ENCODE peak calls at places on chromosomes 1 and 21, in six cellular contexts. B, X, T, E, D and L are unnamed samples.
A peak's percentile ranks its signal among the peaks of the same experiment; 100 is the strongest.

GRCh38 chr1:30106125-30106524 is 617.3 kb downstream of the MATN1 start:
- DNase-seq in B (no peak), X (peak; percentile 72), T (no peak), E (peak; percentile 10), D (no peak), L (peak; percentile 21)

GRCh38 chr1:119480175-119480574 is 26.8 kb upstream of the HSD3B1 start:
- DNase-seq in B (no peak), X (no peak), T (no peak), E (no peak), D (no peak), L (no peak)

GRCh38 chr21:26717146-26717739 is 128.0 kb downstream of the ADAMTS1 start:
- DNase-seq in B (no peak), X (no peak), T (no peak), E (peak; percentile 12), D (no peak), L (peak; percentile 41)

GRCh38 chr1:11196945-11197344 is 7.8 kb downstream of the ANGPTL7 start:
- DNase-seq in B (no peak), X (no peak), T (no peak), E (no peak), D (no peak), L (no peak)

GRCh38 chr1:201683397-201683796 is 144.5 kb downstream of the NAV1 start:
- DNase-seq in B (no peak), X (no peak), T (no peak), E (no peak), D (no peak), L (no peak)

GRCh38 chr21:31700040-31700439 is 31.9 kb downstream of the SCAF4 start:
- DNase-seq in B (no peak), X (no peak), T (no peak), E (no peak), D (no peak), L (no peak)

GRCh38 chr21:42781150-42781980 is 98.0 kb downstream of the WDR4 start:
- DNase-seq in B (no peak), X (peak; percentile 70), T (no peak), E (no peak), D (no peak), L (no peak)

GRCh38 chr1:234277161-234277868 is 95.9 kb upstream of the COA6 start:
- DNase-seq in B (no peak), X (no peak), T (no peak), E (no peak), D (no peak), L (no peak)

GRCh38 chr1:75725256-75725655 is 747 bp downstream of the ACADM start:
- DNase-seq in B (no peak), X (no peak), T (no peak), E (peak; percentile 15), D (no peak), L (peak; percentile 46)

GRCh38 chr1:6257541-6258069 is 3.3 kb downstream of the GPR153 start:
- DNase-seq in B (no peak), X (no peak), T (no peak), E (peak; percentile 20), D (no peak), L (no peak)

GRCh38 chr1:47777322-47777721 is 219.9 kb downstream of the TRABD2B start:
- DNase-seq in B (no peak), X (no peak), T (no peak), E (no peak), D (no peak), L (no peak)

GRCh38 chr1:38127432-38127831 is 80.8 kb upstream of the POU3F1 start:
- DNase-seq in B (no peak), X (peak; percentile 34), T (no peak), E (no peak), D (no peak), L (no peak)

GRCh38 chr1:63817152-63817667 is 43.4 kb downstream of the ROR1 start:
- DNase-seq in B (no peak), X (peak; percentile 49), T (no peak), E (no peak), D (no peak), L (no peak)

GRCh38 chr21:45698493-45698947 is 55.0 kb downstream of the PCBP3 start:
- DNase-seq in B (peak; percentile 93), X (peak; percentile 48), T (no peak), E (peak; percentile 77), D (no peak), L (no peak)

GRCh38 chr1:221663321-221663720 is 78.6 kb downstream of the DUSP10 start:
- DNase-seq in B (no peak), X (no peak), T (no peak), E (no peak), D (no peak), L (no peak)

GRCh38 chr1:30331415-30332065 is 391.8 kb downstream of the MATN1 start:
- DNase-seq in B (no peak), X (no peak), T (no peak), E (no peak), D (no peak), L (no peak)

GRCh38 chr1:29984544-29985375 is 738.6 kb downstream of the MATN1 start:
- DNase-seq in B (no peak), X (peak; percentile 63), T (no peak), E (no peak), D (no peak), L (no peak)

GRCh38 chr1:67840449-67840848 is 7.2 kb upstream of the GNG12 start:
- DNase-seq in B (peak; percentile 79), X (no peak), T (no peak), E (peak; percentile 83), D (no peak), L (no peak)

GRCh38 chr21:46031484-46031883 is 49.9 kb downstream of the COL6A1 start:
- DNase-seq in B (no peak), X (no peak), T (no peak), E (no peak), D (no peak), L (no peak)

GRCh38 chr1:232805269-232806070 is at the start of gene MAP10:
- DNase-seq in B (no peak), X (peak; percentile 84), T (peak; percentile 38), E (no peak), D (peak; percentile 66), L (no peak)

GRCh38 chr1:245978915-245979314 is 528.2 kb downstream of the SMYD3 start:
- DNase-seq in B (no peak), X (no peak), T (no peak), E (peak; percentile 23), D (no peak), L (no peak)

GRCh38 chr1:153509729-153510354 is 25.9 kb downstream of the S100A6 start:
- DNase-seq in B (no peak), X (peak; percentile 44), T (peak; percentile 35), E (no peak), D (no peak), L (peak; percentile 73)

GRCh38 chr1:31811605-31812004 is 4.2 kb downstream of the SPOCD1 start:
- DNase-seq in B (no peak), X (peak; percentile 57), T (no peak), E (peak; percentile 53), D (no peak), L (no peak)

GRCh38 chr1:2523191-2523890 is 3.1 kb downstream of the PANK4 start:
- DNase-seq in B (no peak), X (no peak), T (no peak), E (no peak), D (no peak), L (no peak)

GRCh38 chr21:33847586-33848251 is 67.9 kb downstream of the ATP5PO start:
- DNase-seq in B (no peak), X (no peak), T (no peak), E (no peak), D (no peak), L (no peak)

GRCh38 chr1:37393173-37393572 is 81.2 kb upstream of the ZC3H12A start:
- DNase-seq in B (no peak), X (no peak), T (no peak), E (no peak), D (no peak), L (no peak)

GRCh38 chr1:116360435-116361173 is 12.4 kb upstream of the ATP1A1 start:
- DNase-seq in B (no peak), X (no peak), T (no peak), E (no peak), D (no peak), L (no peak)

GRCh38 chr1:85707267-85707989 is 805 bp downstream of the ZNHIT6 start:
- DNase-seq in B (no peak), X (no peak), T (no peak), E (no peak), D (no peak), L (peak; percentile 11)

GRCh38 chr1:234866007-234866866 is 256.3 kb upstream of the IRF2BP2 start:
- DNase-seq in B (peak; percentile 47), X (peak; percentile 83), T (no peak), E (peak; percentile 84), D (no peak), L (no peak)

GRCh38 chr1:39762550-39763540 is 8.3 kb downstream of the OXCT2 start:
- DNase-seq in B (no peak), X (no peak), T (no peak), E (no peak), D (no peak), L (no peak)

GRCh38 chr1:155093938-155094621 is 15.4 kb downstream of the EFNA3 start:
- DNase-seq in B (no peak), X (peak; percentile 72), T (no peak), E (peak; percentile 45), D (no peak), L (peak; percentile 71)

GRCh38 chr1:234716907-234717375 is 107.0 kb upstream of the IRF2BP2 start:
- DNase-seq in B (no peak), X (peak; percentile 63), T (no peak), E (no peak), D (no peak), L (no peak)

GRCh38 chr1:15345711-15346355 is 63.9 kb upstream of the EFHD2 start:
- DNase-seq in B (no peak), X (no peak), T (peak; percentile 38), E (no peak), D (peak; percentile 22), L (peak; percentile 58)

GRCh38 chr1:9490605-9491339 is 48.5 kb upstream of the SLC25A33 start:
- DNase-seq in B (peak; percentile 37), X (peak; percentile 93), T (peak; percentile 65), E (peak; percentile 74), D (peak; percentile 39), L (peak; percentile 82)

GRCh38 chr1:13456894-13457532 is 46.8 kb downstream of the PRAMEF20 start:
- DNase-seq in B (no peak), X (peak; percentile 17), T (no peak), E (no peak), D (no peak), L (no peak)

GRCh38 chr1:71638081-71638766 is 557.4 kb upstream of the ZRANB2 start:
- DNase-seq in B (peak; percentile 29), X (no peak), T (no peak), E (peak; percentile 50), D (no peak), L (no peak)